ENCODE peak calls at places on chromosomes 13 and 19, in eight cellular contexts. D, Y, V, S, X, H, J and A are unnamed samples.

GRCh38 chr19:52474351-52475127 is 21.2 kb downstream of the ZNF578 start:
- DNase-seq in D (no peak), Y (no peak), V (no peak), S (no peak), X (no peak), H (no peak), J (no peak), A (no peak)

GRCh38 chr19:12880551-12881171 is 588 bp downstream of the DNASE2 start:
- DNase-seq in D (peak; percentile 21), Y (peak; percentile 5), V (no peak), S (no peak), X (no peak), H (no peak), J (peak; percentile 43), A (peak; percentile 48)

GRCh38 chr19:2546128-2547032 is 70.5 kb downstream of the GADD45B start:
- DNase-seq in D (peak; percentile 55), Y (peak; percentile 62), V (peak; percentile 63), S (no peak), X (peak; percentile 80), H (peak; percentile 42), J (no peak), A (no peak)

GRCh38 chr13:102879793-102880499 is 34.1 kb downstream of the ERCC5 start:
- DNase-seq in D (no peak), Y (no peak), V (no peak), S (no peak), X (no peak), H (no peak), J (no peak), A (no peak)

GRCh38 chr13:28252547-28252946 is 114.2 kb downstream of the PAN3 start:
- DNase-seq in D (no peak), Y (no peak), V (no peak), S (no peak), X (no peak), H (no peak), J (no peak), A (no peak)

GRCh38 chr19:56111601-56112312 is 9.3 kb downstream of the ZNF787 start:
- DNase-seq in D (no peak), Y (no peak), V (peak; percentile 65), S (no peak), X (no peak), H (no peak), J (no peak), A (peak; percentile 54)

GRCh38 chr19:10636304-10636972 is 11.1 kb downstream of the SLC44A2 start:
- DNase-seq in D (no peak), Y (no peak), V (no peak), S (no peak), X (no peak), H (no peak), J (no peak), A (no peak)

GRCh38 chr13:103194871-103195270 is 128.7 kb upstream of the SLC10A2 start:
- DNase-seq in D (no peak), Y (no peak), V (no peak), S (no peak), X (no peak), H (no peak), J (no peak), A (no peak)

GRCh38 chr13:89267734-89268133 is 1596.6 kb downstream of the SLITRK5 start:
- DNase-seq in D (no peak), Y (no peak), V (no peak), S (no peak), X (no peak), H (no peak), J (no peak), A (no peak)

GRCh38 chr13:26978081-26978860 is 193.3 kb downstream of the USP12 start:
- DNase-seq in D (no peak), Y (no peak), V (no peak), S (no peak), X (no peak), H (peak; percentile 84), J (no peak), A (no peak)

GRCh38 chr19:41248895-41249294 is 15.3 kb upstream of the HNRNPUL1 start:
- DNase-seq in D (no peak), Y (no peak), V (no peak), S (no peak), X (no peak), H (no peak), J (no peak), A (no peak)

DNA sequence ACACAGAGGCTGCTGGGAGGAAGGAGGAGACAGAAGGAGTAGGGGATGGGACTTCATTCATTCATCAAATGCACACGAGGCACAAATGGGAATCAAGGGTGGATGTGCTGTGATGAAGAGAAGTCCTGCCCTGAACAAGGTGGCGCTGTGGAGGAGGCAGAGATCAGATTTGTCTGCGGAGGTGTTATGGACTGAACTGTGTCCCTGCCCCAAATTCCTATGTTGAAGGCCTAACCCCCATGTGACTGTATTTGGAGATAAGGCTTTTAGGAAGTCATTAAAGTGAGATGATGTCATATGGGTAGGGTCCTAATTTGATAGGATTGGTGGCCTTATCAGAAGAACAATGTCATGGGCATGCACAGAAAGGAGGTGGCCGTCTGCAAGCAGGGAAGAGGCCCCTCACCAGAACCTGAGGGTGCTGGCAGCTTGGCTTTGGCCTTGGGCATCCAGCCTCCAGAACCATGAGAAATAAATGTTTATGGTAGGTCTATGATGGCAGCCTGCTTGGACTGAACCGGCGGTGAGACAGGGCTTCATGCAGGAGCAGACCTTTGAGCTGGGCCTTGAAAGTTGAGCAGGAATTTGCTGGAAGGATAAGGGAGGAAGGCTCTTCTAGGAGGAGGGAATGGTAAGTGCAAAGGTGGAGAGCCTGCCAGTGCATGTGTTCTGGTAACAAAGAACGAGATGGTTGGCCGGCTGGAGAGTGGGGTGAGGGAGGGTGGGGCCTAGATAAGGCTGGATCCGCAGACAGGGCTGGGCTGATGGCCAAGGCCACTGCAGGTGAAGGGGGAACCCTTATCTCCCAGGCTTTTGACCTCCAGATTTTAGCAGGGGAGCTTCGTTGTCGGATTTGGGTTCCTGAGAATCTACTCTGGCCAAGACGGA is 2.7 kb upstream of the CEBPA start:
- DNase-seq in D (no peak), Y (no peak), V (no peak), S (no peak), X (no peak), H (peak; percentile 60), J (no peak), A (no peak)
- TF ChIP-seq CTCF in D (no peak), Y (no peak), V (no peak), S (no peak), X (no peak), H (no peak), J (peak; percentile 13), A (no peak)

DNA sequence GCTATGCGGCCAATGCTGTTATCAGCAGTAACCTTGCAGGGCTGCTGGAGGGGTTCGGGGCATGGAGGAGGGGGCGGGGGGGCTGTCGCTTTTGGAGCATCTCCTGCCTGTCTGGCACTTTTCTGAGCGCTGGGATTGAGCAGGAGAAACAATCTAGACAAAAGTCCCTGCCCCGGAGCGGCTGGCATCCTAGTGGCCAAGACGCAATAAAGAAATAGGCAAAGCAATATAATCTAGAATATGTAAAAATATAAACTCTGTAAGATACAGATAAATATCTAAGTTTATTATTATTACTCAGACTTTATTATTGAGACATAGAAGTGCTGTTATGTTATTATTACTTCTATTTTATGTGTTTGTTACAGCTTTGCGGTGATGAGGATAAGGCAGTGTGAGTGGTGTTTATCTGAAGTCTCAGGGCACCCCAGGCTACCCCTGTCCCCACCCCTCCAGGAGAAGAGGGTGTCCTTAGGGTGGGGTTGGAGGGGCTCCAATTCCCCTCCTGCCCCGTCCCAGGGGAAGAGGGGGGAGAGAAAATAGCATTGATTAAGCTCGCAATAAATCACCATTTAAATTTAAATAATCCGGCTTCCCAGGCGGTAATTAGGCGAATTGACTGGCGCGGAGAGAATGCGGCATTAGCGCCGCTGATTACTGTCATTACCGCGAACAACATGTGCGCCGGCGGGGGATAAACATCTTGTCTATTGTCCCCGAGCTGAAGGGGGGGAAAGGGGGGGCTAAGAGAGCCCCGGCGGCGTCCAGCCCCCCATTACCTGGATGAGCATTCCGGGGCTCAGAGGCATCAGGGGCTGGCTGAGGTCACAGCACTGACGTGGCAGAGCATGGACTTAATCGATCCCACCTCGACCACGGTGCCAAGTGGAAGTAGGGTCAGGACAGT is 3.2 kb downstream of the NPAS1 start:
- DNase-seq in D (no peak), Y (no peak), V (no peak), S (no peak), X (no peak), H (no peak), J (no peak), A (no peak)
- H3K4me3 ChIP-seq in D (no peak overlapping the region), Y (no peak overlapping the region), V (no peak overlapping the region), S (no peak overlapping the region), X (no peak overlapping the region), H (no peak overlapping the region), J (no peak overlapping the region), A (no peak overlapping the region)

DNA sequence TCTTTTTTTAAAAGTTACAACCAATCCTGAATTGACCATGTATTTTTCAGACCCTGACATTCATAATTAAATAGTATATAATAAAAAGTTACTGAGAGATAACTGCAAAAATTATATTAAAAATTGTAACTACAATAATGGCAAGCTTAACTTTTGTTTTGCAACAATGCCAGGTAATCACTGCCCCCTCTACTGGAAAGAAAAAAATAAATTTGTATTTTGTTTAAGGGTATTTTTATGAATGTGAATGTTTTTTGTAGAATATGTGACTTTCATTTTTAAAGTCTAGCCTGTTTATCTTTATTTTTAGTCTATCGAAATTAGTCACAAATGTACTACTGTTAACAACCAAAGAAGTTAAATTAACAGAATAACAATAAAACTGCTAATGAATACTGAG is 21.7 kb downstream of the MRPS31 start:
- DNase-seq in D (peak; percentile 4), Y (no peak), V (no peak), S (no peak), X (no peak), H (no peak), J (no peak), A (no peak)
- TF ChIP-seq CTCF in D (no peak), Y (peak; percentile 12), V (no peak), S (no peak), X (no peak), H (peak; percentile 23), J (peak; percentile 1), A (no peak)

GRCh38 chr19:38304352-38304865 is 358 bp downstream of the C19orf33 start:
- DNase-seq in D (no peak), Y (no peak), V (no peak), S (no peak), X (no peak), H (no peak), J (no peak), A (no peak)
- H3K4me3 ChIP-seq in D (peak overlapping the region; percentile 19), Y (no peak overlapping the region), V (no peak overlapping the region), S (no peak overlapping the region), X (peak overlapping the region; percentile 18), H (peak overlapping the region; percentile 33), J (no peak overlapping the region), A (no peak overlapping the region)

GRCh38 chr19:49939721-49940481 is 10.6 kb upstream of the NUP62 start:
- DNase-seq in D (no peak), Y (no peak), V (no peak), S (no peak), X (no peak), H (no peak), J (no peak), A (no peak)
- TF ChIP-seq CTCF in D (no peak), Y (no peak), V (peak; percentile 33), S (no peak), X (no peak), H (no peak), J (peak; percentile 30), A (no peak)

GRCh38 chr13:52406629-52407028 is 657 bp upstream of the THSD1 start:
- DNase-seq in D (no peak), Y (no peak), V (no peak), S (no peak), X (no peak), H (no peak), J (no peak), A (no peak)
- H3K4me3 ChIP-seq in D (no peak overlapping the region), Y (peak overlapping the region; percentile 66), V (no peak overlapping the region), S (peak overlapping the region; percentile 66), X (peak overlapping the region; percentile 72), H (peak overlapping the region; percentile 31), J (peak overlapping the region; percentile 56), A (peak overlapping the region; percentile 55)